ENCODE peak calls at places on chromosome 14, in nine cellular contexts. One of them, this sample, is unnamed.

GRCh38 chr14:90608925-90609324 is 207.3 kb downstream of the TTC7B start:
- DNase-seq in GM20000: peak; percentile 60
- DNase-seq in GM04503: no peak
- DNase-seq in heart right ventricle: no peak
- DNase-seq in activated T-helper 1 cell treated with Interleukin-2 at 50 U/mL for 16 hours: no peak
- DNase-seq in colonic mucosa: no peak
- DNase-seq in M059J: no peak
- DNase-seq in AG10803: no peak
- DNase-seq in T1000: no peak
- DNase-seq in this sample: no peak

GRCh38 chr14:60188115-60188514 is 22.9 kb upstream of the DHRS7 start:
- DNase-seq in GM20000: no peak
- DNase-seq in GM04503: no peak
- DNase-seq in heart right ventricle: no peak
- DNase-seq in activated T-helper 1 cell treated with Interleukin-2 at 50 U/mL for 16 hours: no peak
- DNase-seq in colonic mucosa: no peak
- DNase-seq in M059J: peak; percentile 10
- DNase-seq in AG10803: no peak
- DNase-seq in T1000: no peak
- DNase-seq in this sample: no peak

GRCh38 chr14:89504602-89505320 is 87.7 kb upstream of the FOXN3 start:
- DNase-seq in GM20000: peak; percentile 33
- DNase-seq in GM04503: peak; percentile 52
- DNase-seq in heart right ventricle: peak; percentile 17
- DNase-seq in activated T-helper 1 cell treated with Interleukin-2 at 50 U/mL for 16 hours: no peak
- DNase-seq in colonic mucosa: no peak
- DNase-seq in M059J: peak; percentile 77
- DNase-seq in AG10803: peak; percentile 91
- DNase-seq in T1000: no peak
- DNase-seq in this sample: peak; percentile 87

GRCh38 chr14:23286020-23286903 is at the start of gene HOMEZ:
- DNase-seq in GM20000: peak; percentile 97
- DNase-seq in GM04503: peak; percentile 90
- DNase-seq in heart right ventricle: peak; percentile 99
- DNase-seq in activated T-helper 1 cell treated with Interleukin-2 at 50 U/mL for 16 hours: peak; percentile 96
- DNase-seq in colonic mucosa: peak; percentile 99
- DNase-seq in M059J: peak; percentile 97
- DNase-seq in AG10803: peak; percentile 99
- DNase-seq in T1000: peak; percentile 98
- DNase-seq in this sample: peak; percentile 98

GRCh38 chr14:101068958-101069549 is 165.5 kb upstream of the RTL1 start:
- DNase-seq in GM20000: no peak
- DNase-seq in GM04503: no peak
- DNase-seq in heart right ventricle: no peak
- DNase-seq in activated T-helper 1 cell treated with Interleukin-2 at 50 U/mL for 16 hours: no peak
- DNase-seq in colonic mucosa: no peak
- DNase-seq in M059J: no peak
- DNase-seq in AG10803: no peak
- DNase-seq in T1000: no peak
- DNase-seq in this sample: no peak

GRCh38 chr14:22428681-22429315 is 160.2 kb downstream of the DAD1 start:
- DNase-seq in GM20000: no peak
- DNase-seq in GM04503: no peak
- DNase-seq in heart right ventricle: no peak
- DNase-seq in activated T-helper 1 cell treated with Interleukin-2 at 50 U/mL for 16 hours: no peak
- DNase-seq in colonic mucosa: no peak
- DNase-seq in M059J: peak; percentile 67
- DNase-seq in AG10803: peak; percentile 16
- DNase-seq in T1000: no peak
- DNase-seq in this sample: peak; percentile 57

GRCh38 chr14:74661726-74662450 is 49.9 kb upstream of the LTBP2 start:
- DNase-seq in GM20000: no peak
- DNase-seq in GM04503: no peak
- DNase-seq in heart right ventricle: no peak
- DNase-seq in activated T-helper 1 cell treated with Interleukin-2 at 50 U/mL for 16 hours: no peak
- DNase-seq in colonic mucosa: no peak
- DNase-seq in M059J: no peak
- DNase-seq in AG10803: no peak
- DNase-seq in T1000: no peak
- DNase-seq in this sample: no peak

GRCh38 chr14:101843038-101843437 is 81.5 kb downstream of the PPP2R5C start:
- DNase-seq in GM20000: no peak
- DNase-seq in GM04503: no peak
- DNase-seq in heart right ventricle: no peak
- DNase-seq in activated T-helper 1 cell treated with Interleukin-2 at 50 U/mL for 16 hours: no peak
- DNase-seq in colonic mucosa: no peak
- DNase-seq in M059J: no peak
- DNase-seq in AG10803: no peak
- DNase-seq in T1000: no peak
- DNase-seq in this sample: no peak

GRCh38 chr14:100899841-100900771 is 3.4 kb downstream of the RTL1 start:
- DNase-seq in GM20000: no peak
- DNase-seq in GM04503: no peak
- DNase-seq in heart right ventricle: peak; percentile 16
- DNase-seq in activated T-helper 1 cell treated with Interleukin-2 at 50 U/mL for 16 hours: no peak
- DNase-seq in colonic mucosa: peak; percentile 38
- DNase-seq in M059J: no peak
- DNase-seq in AG10803: no peak
- DNase-seq in T1000: no peak
- DNase-seq in this sample: no peak

GRCh38 chr14:98120831-98121464 is 1151.0 kb downstream of the BCL11B start:
- DNase-seq in GM20000: no peak
- DNase-seq in GM04503: no peak
- DNase-seq in heart right ventricle: no peak
- DNase-seq in activated T-helper 1 cell treated with Interleukin-2 at 50 U/mL for 16 hours: no peak
- DNase-seq in colonic mucosa: no peak
- DNase-seq in M059J: no peak
- DNase-seq in AG10803: no peak
- DNase-seq in T1000: no peak
- DNase-seq in this sample: no peak

GRCh38 chr14:69069020-69069421 is 83.9 kb downstream of the DCAF5 start:
- DNase-seq in GM20000: no peak
- DNase-seq in GM04503: peak; percentile 54
- DNase-seq in heart right ventricle: no peak
- DNase-seq in activated T-helper 1 cell treated with Interleukin-2 at 50 U/mL for 16 hours: no peak
- DNase-seq in colonic mucosa: no peak
- DNase-seq in M059J: peak; percentile 32
- DNase-seq in AG10803: peak; percentile 94
- DNase-seq in T1000: no peak
- DNase-seq in this sample: peak; percentile 19

GRCh38 chr14:49485290-49485689 is 100.9 kb downstream of the RPS29 start:
- DNase-seq in GM20000: no peak
- DNase-seq in GM04503: no peak
- DNase-seq in heart right ventricle: no peak
- DNase-seq in activated T-helper 1 cell treated with Interleukin-2 at 50 U/mL for 16 hours: no peak
- DNase-seq in colonic mucosa: no peak
- DNase-seq in M059J: no peak
- DNase-seq in AG10803: no peak
- DNase-seq in T1000: no peak
- DNase-seq in this sample: no peak

GRCh38 chr14:69284170-69284569 is 24.2 kb downstream of the GALNT16 start:
- DNase-seq in GM20000: no peak
- DNase-seq in GM04503: no peak
- DNase-seq in heart right ventricle: no peak
- DNase-seq in activated T-helper 1 cell treated with Interleukin-2 at 50 U/mL for 16 hours: no peak
- DNase-seq in colonic mucosa: no peak
- DNase-seq in M059J: no peak
- DNase-seq in AG10803: no peak
- DNase-seq in T1000: no peak
- DNase-seq in this sample: no peak

GRCh38 chr14:50928002-50928635 is 16.2 kb downstream of the PYGL start:
- DNase-seq in GM20000: peak; percentile 48
- DNase-seq in GM04503: peak; percentile 95
- DNase-seq in heart right ventricle: peak; percentile 19
- DNase-seq in activated T-helper 1 cell treated with Interleukin-2 at 50 U/mL for 16 hours: no peak
- DNase-seq in colonic mucosa: peak; percentile 16
- DNase-seq in M059J: no peak
- DNase-seq in AG10803: peak; percentile 81
- DNase-seq in T1000: no peak
- DNase-seq in this sample: peak; percentile 33

GRCh38 chr14:58129208-58129607 is 22.8 kb downstream of the ARMH4 start:
- DNase-seq in GM20000: no peak
- DNase-seq in GM04503: no peak
- DNase-seq in heart right ventricle: no peak
- DNase-seq in activated T-helper 1 cell treated with Interleukin-2 at 50 U/mL for 16 hours: no peak
- DNase-seq in colonic mucosa: no peak
- DNase-seq in M059J: no peak
- DNase-seq in AG10803: no peak
- DNase-seq in T1000: no peak
- DNase-seq in this sample: no peak

GRCh38 chr14:57692671-57693070 is 173.2 kb downstream of the SLC35F4 start:
- DNase-seq in GM20000: no peak
- DNase-seq in GM04503: peak; percentile 8
- DNase-seq in heart right ventricle: no peak
- DNase-seq in activated T-helper 1 cell treated with Interleukin-2 at 50 U/mL for 16 hours: no peak
- DNase-seq in colonic mucosa: no peak
- DNase-seq in M059J: peak; percentile 46
- DNase-seq in AG10803: peak; percentile 72
- DNase-seq in T1000: no peak
- DNase-seq in this sample: peak; percentile 46

GRCh38 chr14:46063872-46064271 is 587.7 kb downstream of the RPL10L start:
- DNase-seq in GM20000: no peak
- DNase-seq in GM04503: no peak
- DNase-seq in heart right ventricle: no peak
- DNase-seq in activated T-helper 1 cell treated with Interleukin-2 at 50 U/mL for 16 hours: no peak
- DNase-seq in colonic mucosa: no peak
- DNase-seq in M059J: peak; percentile 3
- DNase-seq in AG10803: no peak
- DNase-seq in T1000: no peak
- DNase-seq in this sample: no peak

GRCh38 chr14:24314377-24315193 is 3.3 kb downstream of the LTB4R start:
- DNase-seq in GM20000: no peak
- DNase-seq in GM04503: no peak
- DNase-seq in heart right ventricle: no peak
- DNase-seq in activated T-helper 1 cell treated with Interleukin-2 at 50 U/mL for 16 hours: no peak
- DNase-seq in colonic mucosa: no peak
- DNase-seq in M059J: no peak
- DNase-seq in AG10803: no peak
- DNase-seq in T1000: no peak
- DNase-seq in this sample: no peak

GRCh38 chr14:66104486-66104885 is 381.7 kb upstream of the CCDC196 start:
- DNase-seq in GM20000: no peak
- DNase-seq in GM04503: no peak
- DNase-seq in heart right ventricle: no peak
- DNase-seq in activated T-helper 1 cell treated with Interleukin-2 at 50 U/mL for 16 hours: no peak
- DNase-seq in colonic mucosa: no peak
- DNase-seq in M059J: no peak
- DNase-seq in AG10803: no peak
- DNase-seq in T1000: no peak
- DNase-seq in this sample: no peak

GRCh38 chr14:96122496-96122895 is 82.1 kb upstream of the BDKRB2 start:
- DNase-seq in GM20000: no peak
- DNase-seq in GM04503: no peak
- DNase-seq in heart right ventricle: no peak
- DNase-seq in activated T-helper 1 cell treated with Interleukin-2 at 50 U/mL for 16 hours: no peak
- DNase-seq in colonic mucosa: peak; percentile 24
- DNase-seq in M059J: peak; percentile 92
- DNase-seq in AG10803: no peak
- DNase-seq in T1000: peak; percentile 75
- DNase-seq in this sample: peak; percentile 97

GRCh38 chr14:90034835-90035525 is 26.8 kb upstream of the KCNK13 start:
- DNase-seq in GM20000: no peak
- DNase-seq in GM04503: no peak
- DNase-seq in heart right ventricle: no peak
- DNase-seq in activated T-helper 1 cell treated with Interleukin-2 at 50 U/mL for 16 hours: no peak
- DNase-seq in colonic mucosa: no peak
- DNase-seq in M059J: no peak
- DNase-seq in AG10803: no peak
- DNase-seq in T1000: no peak
- DNase-seq in this sample: no peak

GRCh38 chr14:99361596-99362220 is 89.7 kb upstream of the BCL11B start:
- DNase-seq in GM20000: no peak
- DNase-seq in GM04503: no peak
- DNase-seq in heart right ventricle: no peak
- DNase-seq in activated T-helper 1 cell treated with Interleukin-2 at 50 U/mL for 16 hours: no peak
- DNase-seq in colonic mucosa: no peak
- DNase-seq in M059J: no peak
- DNase-seq in AG10803: no peak
- DNase-seq in T1000: no peak
- DNase-seq in this sample: no peak

GRCh38 chr14:101087614-101088394 is 184.3 kb upstream of the RTL1 start:
- DNase-seq in GM20000: no peak
- DNase-seq in GM04503: peak; percentile 27
- DNase-seq in heart right ventricle: no peak
- DNase-seq in activated T-helper 1 cell treated with Interleukin-2 at 50 U/mL for 16 hours: no peak
- DNase-seq in colonic mucosa: peak; percentile 10
- DNase-seq in M059J: peak; percentile 73
- DNase-seq in AG10803: peak; percentile 51
- DNase-seq in T1000: no peak
- DNase-seq in this sample: peak; percentile 15

GRCh38 chr14:22883191-22883976 is at the start of gene REM2:
- DNase-seq in GM20000: peak; percentile 21
- DNase-seq in GM04503: no peak
- DNase-seq in heart right ventricle: no peak
- DNase-seq in activated T-helper 1 cell treated with Interleukin-2 at 50 U/mL for 16 hours: no peak
- DNase-seq in colonic mucosa: no peak
- DNase-seq in M059J: no peak
- DNase-seq in AG10803: no peak
- DNase-seq in T1000: no peak
- DNase-seq in this sample: no peak

GRCh38 chr14:101499080-101499479 is 62.2 kb upstream of the DIO3 start:
- DNase-seq in GM20000: no peak
- DNase-seq in GM04503: no peak
- DNase-seq in heart right ventricle: no peak
- DNase-seq in activated T-helper 1 cell treated with Interleukin-2 at 50 U/mL for 16 hours: no peak
- DNase-seq in colonic mucosa: peak; percentile 7
- DNase-seq in M059J: no peak
- DNase-seq in AG10803: no peak
- DNase-seq in T1000: no peak
- DNase-seq in this sample: no peak

GRCh38 chr14:64191756-64192155 is 102.4 kb downstream of the ESR2 start:
- DNase-seq in GM20000: no peak
- DNase-seq in GM04503: peak; percentile 23
- DNase-seq in heart right ventricle: no peak
- DNase-seq in activated T-helper 1 cell treated with Interleukin-2 at 50 U/mL for 16 hours: no peak
- DNase-seq in colonic mucosa: no peak
- DNase-seq in M059J: peak; percentile 78
- DNase-seq in AG10803: peak; percentile 76
- DNase-seq in T1000: no peak
- DNase-seq in this sample: peak; percentile 64

GRCh38 chr14:26383286-26383685 is 214.5 kb downstream of the NOVA1 start:
- DNase-seq in GM20000: no peak
- DNase-seq in GM04503: no peak
- DNase-seq in heart right ventricle: no peak
- DNase-seq in activated T-helper 1 cell treated with Interleukin-2 at 50 U/mL for 16 hours: no peak
- DNase-seq in colonic mucosa: no peak
- DNase-seq in M059J: no peak
- DNase-seq in AG10803: no peak
- DNase-seq in T1000: no peak
- DNase-seq in this sample: no peak

GRCh38 chr14:57833304-57833703 is 32.6 kb downstream of the SLC35F4 start:
- DNase-seq in GM20000: no peak
- DNase-seq in GM04503: peak; percentile 90
- DNase-seq in heart right ventricle: no peak
- DNase-seq in activated T-helper 1 cell treated with Interleukin-2 at 50 U/mL for 16 hours: no peak
- DNase-seq in colonic mucosa: no peak
- DNase-seq in M059J: peak; percentile 97
- DNase-seq in AG10803: peak; percentile 92
- DNase-seq in T1000: peak; percentile 82
- DNase-seq in this sample: peak; percentile 95

GRCh38 chr14:106844608-106845285 is 1318.4 kb downstream of the TMEM121 start:
- DNase-seq in GM20000: peak; percentile 63
- DNase-seq in GM04503: no peak
- DNase-seq in heart right ventricle: peak; percentile 68
- DNase-seq in activated T-helper 1 cell treated with Interleukin-2 at 50 U/mL for 16 hours: peak; percentile 46
- DNase-seq in colonic mucosa: peak; percentile 81
- DNase-seq in M059J: no peak
- DNase-seq in AG10803: no peak
- DNase-seq in T1000: no peak
- DNase-seq in this sample: peak; percentile 28

GRCh38 chr14:35808076-35808657 is 928 bp downstream of the RALGAPA1 start:
- DNase-seq in GM20000: no peak
- DNase-seq in GM04503: no peak
- DNase-seq in heart right ventricle: no peak
- DNase-seq in activated T-helper 1 cell treated with Interleukin-2 at 50 U/mL for 16 hours: no peak
- DNase-seq in colonic mucosa: peak; percentile 84
- DNase-seq in M059J: peak; percentile 46
- DNase-seq in AG10803: no peak
- DNase-seq in T1000: no peak
- DNase-seq in this sample: no peak